ENCODE peak calls at places on chromosomes 1 and 21, in six cellular contexts. W is NCI-H1092; N is activated naive CD8-positive, alpha-beta T cell treated with anti-CD3 and anti-CD28 coated beads, Interleukin-2, amount 50 U/mL, for 24 hours; L is CD8-positive, alpha-beta memory T cell; M is NCI-H345; Z is amniotic stem cell. H is an unnamed sample.

GRCh38 chr1:43783671-43784205 is 76.4 kb downstream of the ST3GAL3 start:
- DNase-seq in N (no peak), M (peak), L (no peak), W (no peak), Z (no peak), H (no peak)

GRCh38 chr1:224640587-224640986 is 24.5 kb downstream of the CNIH3 start:
- DNase-seq in L (no peak), N (no peak), W (no peak), Z (no peak), M (no peak), H (no peak)

GRCh38 chr1:2287649-2288048 is 59.5 kb downstream of the SKI start:
- DNase-seq in M (no peak), L (no peak), Z (no peak), W (no peak), N (no peak), H (no peak)

GRCh38 chr1:52424238-52424637 is 19.8 kb downstream of the PRPF38A start:
- DNase-seq in L (no peak), W (no peak), M (no peak), Z (no peak), N (no peak), H (no peak)

GRCh38 chr1:217115404-217116380 is 392.5 kb upstream of the ESRRG start:
- DNase-seq in Z (no peak), M (no peak), L (no peak), N (no peak), W (no peak), H (no peak)

GRCh38 chr1:41021526-41022308 is at the start of gene SLFNL1:
- DNase-seq in W (no peak), M (no peak), N (no peak), L (no peak), Z (no peak), H (no peak)

GRCh38 chr21:46458315-46459023 is at the start of gene DIP2A:
- DNase-seq in W (peak), Z (peak), L (peak), M (peak), N (peak), H (peak)

GRCh38 chr1:117611121-117611601 is 5.3 kb downstream of the TENT5C start:
- DNase-seq in W (no peak), L (no peak), M (no peak), N (no peak), Z (no peak), H (no peak)

GRCh38 chr1:242212401-242212800 is 213.5 kb upstream of the MAP1LC3C start:
- DNase-seq in L (no peak), M (peak), N (no peak), Z (no peak), W (no peak), H (no peak)

GRCh38 chr1:112371770-112372169 is 24.2 kb upstream of the CTTNBP2NL start:
- DNase-seq in Z (no peak), N (no peak), L (no peak), W (no peak), M (no peak), H (no peak)

GRCh38 chr1:3564921-3565831 is 46.1 kb downstream of the MEGF6 start:
- DNase-seq in L (peak), Z (no peak), M (no peak), W (no peak), N (peak), H (no peak)

GRCh38 chr21:42862774-42863503 is 16.4 kb downstream of the WDR4 start:
- DNase-seq in W (no peak), Z (no peak), N (no peak), L (no peak), M (peak), H (no peak)

GRCh38 chr1:230421485-230421884 is 4.6 kb downstream of the PGBD5 start:
- DNase-seq in M (no peak), W (no peak), L (no peak), N (no peak), Z (no peak), H (no peak)

GRCh38 chr1:202713110-202713509 is 2.9 kb upstream of the SYT2 start:
- DNase-seq in Z (no peak), N (no peak), W (no peak), L (no peak), M (peak), H (no peak)

GRCh38 chr1:76867342-76868130 is at the start of gene ST6GALNAC5:
- DNase-seq in N (peak), Z (no peak), L (no peak), W (peak), M (peak), H (peak)

GRCh38 chr1:190377294-190377693 is 100.4 kb downstream of the BRINP3 start:
- DNase-seq in W (no peak), L (no peak), N (no peak), Z (no peak), M (no peak), H (no peak)

GRCh38 chr1:86704972-86705632 is 726 bp downstream of the SH3GLB1 start:
- DNase-seq in M (peak), N (peak), L (peak), W (peak), Z (peak), H (peak)

GRCh38 chr1:12594966-12595838 is 22.8 kb downstream of the DHRS3 start:
- DNase-seq in W (no peak), M (peak), N (peak), Z (no peak), L (no peak), H (no peak)

GRCh38 chr1:40556121-40556520 is 24.7 kb downstream of the ZNF684 start:
- DNase-seq in L (no peak), N (no peak), W (no peak), Z (no peak), M (no peak), H (no peak)

GRCh38 chr1:170929835-170930554 is 5.3 kb upstream of the MROH9 start:
- DNase-seq in L (no peak), Z (peak), M (peak), W (peak), N (peak), H (peak)

GRCh38 chr1:53413175-53414001 is 45.8 kb upstream of the DMRTB1 start:
- DNase-seq in M (no peak), W (no peak), Z (peak), N (peak), L (peak), H (peak)

GRCh38 chr21:16588433-16588860 is 858.7 kb downstream of the USP25 start:
- DNase-seq in Z (peak), M (peak), N (no peak), W (peak), L (no peak), H (peak)

GRCh38 chr21:29190920-29191319 is 60.5 kb downstream of the MAP3K7CL start:
- DNase-seq in N (peak), Z (no peak), W (no peak), L (no peak), M (no peak), H (peak)

GRCh38 chr1:193448682-193449461 is 262.5 kb upstream of the B3GALT2 start:
- DNase-seq in N (peak), L (no peak), Z (no peak), M (no peak), W (no peak), H (no peak)

GRCh38 chr1:209652873-209653401 is 712 bp upstream of the LAMB3 start:
- DNase-seq in N (peak), L (no peak), M (peak), Z (no peak), W (no peak), H (no peak)

GRCh38 chr1:179230251-179230650 is 774 bp upstream of the ABL2 start:
- DNase-seq in Z (no peak), W (no peak), M (no peak), N (no peak), L (no peak), H (no peak)

GRCh38 chr1:22428672-22429071 is 23.0 kb upstream of the ZBTB40 start:
- DNase-seq in M (no peak), L (no peak), W (no peak), N (no peak), Z (no peak), H (peak)

GRCh38 chr1:156124557-156125483 is 10.3 kb downstream of the LMNA start:
- DNase-seq in Z (no peak), M (no peak), N (peak), L (peak), W (no peak), H (no peak)

GRCh38 chr1:17400725-17401341 is 28.8 kb downstream of the PADI6 start:
- DNase-seq in M (no peak), N (no peak), Z (no peak), L (no peak), W (no peak), H (no peak)

GRCh38 chr1:245957446-245957845 is 549.6 kb downstream of the SMYD3 start:
- DNase-seq in W (no peak), N (no peak), Z (no peak), L (no peak), M (no peak), H (no peak)

GRCh38 chr1:14969006-14969405 is 184.5 kb upstream of the TMEM51 start:
- DNase-seq in N (peak), W (no peak), L (no peak), M (no peak), Z (no peak), H (no peak)

GRCh38 chr1:39576016-39576657 is 453 bp downstream of the PABPC4 start:
- DNase-seq in M (no peak), N (peak), W (peak), L (no peak), Z (no peak), H (no peak)

GRCh38 chr1:101174722-101175121 is 62.1 kb upstream of the S1PR1 start:
- DNase-seq in L (no peak), W (no peak), N (no peak), Z (peak), M (no peak), H (no peak)

GRCh38 chr1:81832573-81832972 is 31.8 kb downstream of the ADGRL2 start:
- DNase-seq in L (no peak), M (no peak), W (no peak), N (no peak), Z (peak), H (peak)

GRCh38 chr1:234656070-234656875 is 46.3 kb upstream of the IRF2BP2 start:
- DNase-seq in Z (no peak), L (no peak), W (no peak), M (no peak), N (no peak), H (no peak)

GRCh38 chr1:178536844-178537371 is 24.0 kb downstream of the TEX35 start:
- DNase-seq in Z (peak), N (no peak), W (no peak), M (no peak), L (no peak), H (peak)

GRCh38 chr1:29488086-29488793 is 251.9 kb downstream of the PTPRU start:
- DNase-seq in L (no peak), Z (no peak), N (no peak), M (no peak), W (no peak), H (no peak)